ENCODE peak calls at places on chromosomes 2 and 18, in nine cellular contexts. One of them, this sample, is unnamed.

GRCh38 chr2:24824071-24824588 is 30.9 kb downstream of the CENPO start:
- DNase-seq in PC-3: no peak
- DNase-seq in HepG2: no peak
- DNase-seq in prostate gland: no peak
- DNase-seq in neural progenitor cell: no peak
- DNase-seq in right lobe of liver: no peak
- DNase-seq in spleen: peak; percentile 41
- DNase-seq in cardiac muscle cell: no peak
- DNase-seq in kidney: peak; percentile 42
- DNase-seq in this sample: no peak

GRCh38 chr2:27264753-27265535 is 2.1 kb upstream of the SLC30A3 start:
- DNase-seq in PC-3: peak; percentile 58
- DNase-seq in HepG2: peak; percentile 73
- DNase-seq in prostate gland: peak; percentile 53
- DNase-seq in neural progenitor cell: peak; percentile 94
- DNase-seq in right lobe of liver: no peak
- DNase-seq in spleen: peak; percentile 86
- DNase-seq in cardiac muscle cell: peak; percentile 90
- DNase-seq in kidney: peak; percentile 84
- DNase-seq in this sample: no peak

GRCh38 chr2:100767224-100767653 is 52.7 kb upstream of the NPAS2 start:
- DNase-seq in PC-3: peak; percentile 97
- DNase-seq in HepG2: no peak
- DNase-seq in prostate gland: peak; percentile 36
- DNase-seq in neural progenitor cell: no peak
- DNase-seq in right lobe of liver: no peak
- DNase-seq in spleen: no peak
- DNase-seq in cardiac muscle cell: no peak
- DNase-seq in kidney: no peak
- DNase-seq in this sample: peak; percentile 85

GRCh38 chr2:224268441-224268840 is 133.5 kb downstream of the FAM124B start:
- DNase-seq in PC-3: peak; percentile 97
- DNase-seq in HepG2: peak; percentile 49
- DNase-seq in prostate gland: peak; percentile 33
- DNase-seq in neural progenitor cell: no peak
- DNase-seq in right lobe of liver: no peak
- DNase-seq in spleen: no peak
- DNase-seq in cardiac muscle cell: no peak
- DNase-seq in kidney: no peak
- DNase-seq in this sample: peak; percentile 41

GRCh38 chr18:70337139-70337972 is 48.5 kb downstream of the SOCS6 start:
- DNase-seq in PC-3: peak; percentile 94
- DNase-seq in HepG2: peak; percentile 81
- DNase-seq in prostate gland: no peak
- DNase-seq in neural progenitor cell: peak; percentile 31
- DNase-seq in right lobe of liver: no peak
- DNase-seq in spleen: no peak
- DNase-seq in cardiac muscle cell: peak; percentile 52
- DNase-seq in kidney: no peak
- DNase-seq in this sample: peak; percentile 73

GRCh38 chr2:181123798-181124217 is 143.4 kb downstream of the UBE2E3 start:
- DNase-seq in PC-3: no peak
- DNase-seq in HepG2: no peak
- DNase-seq in prostate gland: no peak
- DNase-seq in neural progenitor cell: no peak
- DNase-seq in right lobe of liver: no peak
- DNase-seq in spleen: no peak
- DNase-seq in cardiac muscle cell: no peak
- DNase-seq in kidney: no peak
- DNase-seq in this sample: no peak

GRCh38 chr2:17476060-17476459 is 42.2 kb downstream of the RAD51AP2 start:
- DNase-seq in PC-3: no peak
- DNase-seq in HepG2: no peak
- DNase-seq in prostate gland: no peak
- DNase-seq in neural progenitor cell: no peak
- DNase-seq in right lobe of liver: no peak
- DNase-seq in spleen: no peak
- DNase-seq in cardiac muscle cell: no peak
- DNase-seq in kidney: no peak
- DNase-seq in this sample: no peak

GRCh38 chr2:27497288-27497627 is 619 bp downstream of the GCKR start:
- DNase-seq in PC-3: no peak
- DNase-seq in HepG2: no peak
- DNase-seq in prostate gland: no peak
- DNase-seq in neural progenitor cell: no peak
- DNase-seq in right lobe of liver: no peak
- DNase-seq in spleen: no peak
- DNase-seq in cardiac muscle cell: no peak
- DNase-seq in kidney: no peak
- DNase-seq in this sample: no peak

GRCh38 chr2:18299423-18300212 is 260.8 kb downstream of the RDH14 start:
- DNase-seq in PC-3: peak; percentile 78
- DNase-seq in HepG2: peak; percentile 71
- DNase-seq in prostate gland: no peak
- DNase-seq in neural progenitor cell: no peak
- DNase-seq in right lobe of liver: no peak
- DNase-seq in spleen: no peak
- DNase-seq in cardiac muscle cell: peak; percentile 22
- DNase-seq in kidney: no peak
- DNase-seq in this sample: peak; percentile 59

GRCh38 chr2:237614151-237614720 is 13.2 kb upstream of the LRRFIP1 start:
- DNase-seq in PC-3: no peak
- DNase-seq in HepG2: peak; percentile 100
- DNase-seq in prostate gland: no peak
- DNase-seq in neural progenitor cell: peak; percentile 37
- DNase-seq in right lobe of liver: no peak
- DNase-seq in spleen: no peak
- DNase-seq in cardiac muscle cell: peak; percentile 80
- DNase-seq in kidney: no peak
- DNase-seq in this sample: no peak

GRCh38 chr2:207223051-207223450 is 57.3 kb upstream of the KLF7 start:
- DNase-seq in PC-3: peak; percentile 41
- DNase-seq in HepG2: no peak
- DNase-seq in prostate gland: no peak
- DNase-seq in neural progenitor cell: no peak
- DNase-seq in right lobe of liver: no peak
- DNase-seq in spleen: no peak
- DNase-seq in cardiac muscle cell: no peak
- DNase-seq in kidney: no peak
- DNase-seq in this sample: peak; percentile 15
- TF ChIP-seq CTCF in PC-3: no peak
- TF ChIP-seq CTCF in HepG2: no peak
- TF ChIP-seq CTCF in prostate gland: no peak
- TF ChIP-seq CTCF in neural progenitor cell: no peak
- TF ChIP-seq CTCF in right lobe of liver: no peak
- TF ChIP-seq CTCF in spleen: no peak
- TF ChIP-seq CTCF in cardiac muscle cell: no peak
- TF ChIP-seq CTCF in kidney: no peak
- TF ChIP-seq CTCF in this sample: no peak

GRCh38 chr2:133444411-133444934 is 123.8 kb downstream of the NCKAP5 start:
- DNase-seq in PC-3: no peak
- DNase-seq in HepG2: no peak
- DNase-seq in prostate gland: no peak
- DNase-seq in neural progenitor cell: no peak
- DNase-seq in right lobe of liver: no peak
- DNase-seq in spleen: no peak
- DNase-seq in cardiac muscle cell: no peak
- DNase-seq in kidney: no peak
- DNase-seq in this sample: no peak
- H3K4me3 ChIP-seq in PC-3: no peak overlapping the region
- H3K4me3 ChIP-seq in HepG2: no peak overlapping the region
- H3K4me3 ChIP-seq in prostate gland: no peak overlapping the region
- H3K4me3 ChIP-seq in neural progenitor cell: no peak overlapping the region
- H3K4me3 ChIP-seq in right lobe of liver: no peak overlapping the region
- H3K4me3 ChIP-seq in spleen: no peak overlapping the region
- H3K4me3 ChIP-seq in cardiac muscle cell: no peak overlapping the region
- H3K4me3 ChIP-seq in kidney: no peak overlapping the region
- H3K4me3 ChIP-seq in this sample: no peak overlapping the region

DNA sequence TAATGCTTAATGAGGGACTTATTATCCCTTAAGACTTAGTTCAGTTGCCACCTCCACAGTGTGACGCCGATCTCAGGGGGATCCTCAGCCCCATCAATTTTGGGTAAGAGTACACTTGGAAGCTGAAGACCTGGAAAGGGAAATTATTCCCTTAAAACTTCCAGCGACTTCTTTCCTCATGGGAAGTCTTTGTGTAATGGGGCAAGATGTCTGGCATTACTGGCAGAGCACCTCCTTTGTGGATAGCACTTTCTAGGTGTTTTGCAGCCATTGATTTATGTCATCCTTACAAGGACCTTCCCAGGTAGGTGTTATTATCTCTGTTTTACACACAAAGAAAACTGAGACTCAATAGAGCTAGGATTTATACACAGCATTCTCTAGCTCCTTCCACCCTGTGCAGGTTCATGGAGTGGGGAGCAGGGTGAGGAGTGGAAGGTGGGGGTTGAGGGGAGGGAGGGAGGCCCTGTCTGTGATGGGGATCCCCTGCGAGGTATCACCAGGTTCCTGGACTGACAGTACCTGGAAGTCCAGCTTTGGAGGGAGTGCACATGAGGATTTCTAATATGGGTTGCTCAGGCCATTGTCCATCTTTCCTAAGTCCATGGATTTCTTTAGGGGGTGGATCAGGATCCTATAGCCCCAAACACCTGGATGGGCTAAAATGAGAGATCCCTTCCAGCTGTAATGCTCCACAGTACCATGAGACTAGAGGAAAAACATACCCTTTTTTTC is 79.4 kb downstream of the MYCN start:
- DNase-seq in PC-3: no peak
- DNase-seq in HepG2: no peak
- DNase-seq in prostate gland: no peak
- DNase-seq in neural progenitor cell: no peak
- DNase-seq in right lobe of liver: no peak
- DNase-seq in spleen: no peak
- DNase-seq in cardiac muscle cell: no peak
- DNase-seq in kidney: no peak
- DNase-seq in this sample: no peak
- TF ChIP-seq CTCF in PC-3: no peak
- TF ChIP-seq CTCF in HepG2: no peak
- TF ChIP-seq CTCF in prostate gland: no peak
- TF ChIP-seq CTCF in neural progenitor cell: no peak
- TF ChIP-seq CTCF in right lobe of liver: no peak
- TF ChIP-seq CTCF in spleen: no peak
- TF ChIP-seq CTCF in cardiac muscle cell: no peak
- TF ChIP-seq CTCF in kidney: no peak
- TF ChIP-seq CTCF in this sample: no peak

DNA sequence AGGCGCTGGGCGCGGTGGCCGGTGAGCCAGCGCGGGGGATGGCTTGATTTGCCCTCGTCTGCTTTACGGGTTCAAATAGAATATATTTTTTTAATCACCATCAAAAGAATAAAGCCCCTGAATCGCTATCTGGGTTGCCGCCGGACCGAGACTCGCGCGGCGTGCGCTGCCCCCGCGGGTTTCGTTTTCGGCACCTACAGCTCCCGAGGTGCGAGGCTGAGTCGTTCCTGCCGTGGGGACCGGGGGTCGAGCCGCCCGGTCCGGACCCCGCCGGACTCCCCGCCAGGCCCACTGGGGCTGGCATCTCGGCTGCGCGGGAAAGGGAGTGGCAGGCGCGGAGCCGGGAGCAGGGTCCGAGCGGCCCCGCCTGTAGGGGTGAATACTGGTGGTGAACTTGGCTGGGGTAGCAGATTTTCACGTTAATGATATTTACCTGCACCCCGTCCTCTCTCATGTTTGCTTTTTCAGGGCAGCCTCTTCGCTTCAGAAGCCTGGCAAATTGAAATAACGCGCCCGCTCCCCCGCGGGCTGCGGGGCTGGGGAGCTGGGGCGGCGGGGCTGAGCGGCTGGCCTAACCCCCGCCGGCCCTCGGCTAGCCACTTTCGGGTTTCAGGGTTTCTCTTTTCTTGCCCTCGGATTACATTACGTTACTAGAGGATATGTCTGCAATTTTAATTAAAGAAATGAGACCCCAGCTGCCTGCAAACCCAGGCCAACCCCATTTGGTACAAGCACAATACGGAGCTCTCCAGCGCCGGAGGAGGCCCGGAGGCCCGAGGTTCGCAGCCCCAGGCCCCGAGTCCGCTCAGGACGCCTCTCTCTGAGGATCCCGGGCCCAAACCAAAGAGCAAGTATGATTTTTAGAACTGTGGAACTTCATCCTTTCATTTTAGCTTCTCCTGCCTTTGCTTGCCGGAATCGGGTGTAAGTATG is 1.7 kb upstream of the CELF4 start:
- DNase-seq in PC-3: no peak
- DNase-seq in HepG2: no peak
- DNase-seq in prostate gland: no peak
- DNase-seq in neural progenitor cell: peak; percentile 37
- DNase-seq in right lobe of liver: no peak
- DNase-seq in spleen: peak; percentile 65
- DNase-seq in cardiac muscle cell: peak; percentile 10
- DNase-seq in kidney: no peak
- DNase-seq in this sample: no peak
- H3K4me3 ChIP-seq in PC-3: no peak overlapping the region
- H3K4me3 ChIP-seq in HepG2: no peak overlapping the region
- H3K4me3 ChIP-seq in prostate gland: peak overlapping the region; percentile 35
- H3K4me3 ChIP-seq in neural progenitor cell: peak overlapping the region; percentile 81
- H3K4me3 ChIP-seq in right lobe of liver: peak overlapping the region; percentile 26
- H3K4me3 ChIP-seq in spleen: peak overlapping the region; percentile 58
- H3K4me3 ChIP-seq in cardiac muscle cell: peak overlapping the region; percentile 48
- H3K4me3 ChIP-seq in kidney: peak overlapping the region; percentile 55
- H3K4me3 ChIP-seq in this sample: peak overlapping the region; percentile 35

DNA sequence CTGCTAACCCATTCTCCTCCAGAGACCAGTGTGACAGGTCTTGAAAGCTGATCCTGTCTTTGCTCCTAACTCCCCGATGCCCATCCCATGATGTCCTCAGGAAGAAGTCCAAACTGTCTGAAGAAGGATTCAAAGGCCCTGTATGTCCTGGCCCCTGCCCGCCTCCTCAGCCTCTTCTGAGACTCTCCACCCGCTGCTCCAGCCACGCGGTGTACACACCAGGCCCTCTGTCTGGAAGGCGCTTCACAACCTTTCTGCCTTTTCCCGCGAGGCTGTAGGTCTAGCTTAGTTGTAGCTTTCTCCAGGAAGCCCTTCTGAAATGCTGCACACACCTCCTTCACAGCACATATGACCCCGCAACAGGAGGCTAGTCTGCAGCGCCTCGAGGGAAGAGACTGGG is 23.5 kb upstream of the CRYBA2 start:
- DNase-seq in PC-3: no peak
- DNase-seq in HepG2: no peak
- DNase-seq in prostate gland: no peak
- DNase-seq in neural progenitor cell: no peak
- DNase-seq in right lobe of liver: peak; percentile 40
- DNase-seq in spleen: peak; percentile 22
- DNase-seq in cardiac muscle cell: no peak
- DNase-seq in kidney: peak; percentile 29
- DNase-seq in this sample: no peak
- TF ChIP-seq CTCF in PC-3: no peak
- TF ChIP-seq CTCF in HepG2: no peak
- TF ChIP-seq CTCF in prostate gland: no peak
- TF ChIP-seq CTCF in neural progenitor cell: no peak
- TF ChIP-seq CTCF in right lobe of liver: no peak
- TF ChIP-seq CTCF in spleen: no peak
- TF ChIP-seq CTCF in cardiac muscle cell: no peak
- TF ChIP-seq CTCF in kidney: no peak
- TF ChIP-seq CTCF in this sample: no peak

GRCh38 chr2:85369500-85369899 is 14.9 kb downstream of the ELMOD3 start:
- DNase-seq in PC-3: peak; percentile 83
- DNase-seq in HepG2: no peak
- DNase-seq in prostate gland: peak; percentile 76
- DNase-seq in neural progenitor cell: no peak
- DNase-seq in right lobe of liver: no peak
- DNase-seq in spleen: no peak
- DNase-seq in cardiac muscle cell: no peak
- DNase-seq in kidney: no peak
- DNase-seq in this sample: no peak
- H3K4me3 ChIP-seq in PC-3: no peak overlapping the region
- H3K4me3 ChIP-seq in HepG2: no peak overlapping the region
- H3K4me3 ChIP-seq in prostate gland: no peak overlapping the region
- H3K4me3 ChIP-seq in neural progenitor cell: no peak overlapping the region
- H3K4me3 ChIP-seq in right lobe of liver: no peak overlapping the region
- H3K4me3 ChIP-seq in spleen: no peak overlapping the region
- H3K4me3 ChIP-seq in cardiac muscle cell: no peak overlapping the region
- H3K4me3 ChIP-seq in kidney: no peak overlapping the region
- H3K4me3 ChIP-seq in this sample: no peak overlapping the region

GRCh38 chr18:9612215-9612830 is 2.0 kb downstream of the PPP4R1 start:
- DNase-seq in PC-3: peak; percentile 73
- DNase-seq in HepG2: peak; percentile 66
- DNase-seq in prostate gland: peak; percentile 49
- DNase-seq in neural progenitor cell: peak; percentile 32
- DNase-seq in right lobe of liver: no peak
- DNase-seq in spleen: no peak
- DNase-seq in cardiac muscle cell: peak; percentile 53
- DNase-seq in kidney: no peak
- DNase-seq in this sample: no peak
- TF ChIP-seq CTCF in PC-3: peak; percentile 90
- TF ChIP-seq CTCF in HepG2: peak; percentile 78
- TF ChIP-seq CTCF in prostate gland: peak; percentile 40
- TF ChIP-seq CTCF in neural progenitor cell: peak; percentile 58
- TF ChIP-seq CTCF in right lobe of liver: peak; percentile 67
- TF ChIP-seq CTCF in spleen: peak; percentile 58
- TF ChIP-seq CTCF in cardiac muscle cell: peak; percentile 71
- TF ChIP-seq CTCF in kidney: peak; percentile 67
- TF ChIP-seq CTCF in this sample: peak; percentile 77

This sample was measured in BJ.